ENCODE peak calls at places on chromosomes 16 and 17, in five cellular contexts. P is psoas muscle; E is amygdala; J is CD8-positive, alpha-beta T cell; N is SHP77. S is an unnamed sample.

GRCh38 chr17:82859431-82860403 is 19.9 kb upstream of the ZNF750 start:
- DNase-seq in P (peak), E (no peak), J (peak), N (no peak), S (peak)

GRCh38 chr17:50018909-50019308 is 23.9 kb upstream of the DLX3 start:
- DNase-seq in P (no peak), E (no peak), J (no peak), N (no peak), S (no peak)

GRCh38 chr16:15399317-15399716 is 3.8 kb downstream of the MPV17L start:
- DNase-seq in P (no peak), E (no peak), J (no peak), N (no peak), S (no peak)

GRCh38 chr16:1863681-1864460 is 8.1 kb downstream of the MEIOB start:
- DNase-seq in P (no peak), E (no peak), J (no peak), N (no peak), S (no peak)

GRCh38 chr17:78110363-78111011 is 18.1 kb downstream of the TMC6 start:
- DNase-seq in P (peak), E (no peak), J (no peak), N (no peak), S (peak)

GRCh38 chr16:15754821-15755534 is 101.8 kb downstream of the MYH11 start:
- DNase-seq in P (no peak), E (no peak), J (no peak), N (no peak), S (no peak)

GRCh38 chr16:79564594-79565210 is 35.8 kb downstream of the MAF start:
- DNase-seq in P (no peak), E (no peak), J (no peak), N (no peak), S (no peak)

GRCh38 chr16:88770459-88771293 is 14.3 kb downstream of the PIEZO1 start:
- DNase-seq in P (peak), E (no peak), J (peak), N (peak), S (no peak)

GRCh38 chr17:68302066-68302564 is 10.8 kb downstream of the ARSG start:
- DNase-seq in P (no peak), E (no peak), J (no peak), N (peak), S (no peak)

GRCh38 chr17:81536299-81537290 is 8.4 kb downstream of the FSCN2 start:
- DNase-seq in P (no peak), E (no peak), J (no peak), N (no peak), S (no peak)

GRCh38 chr17:64081802-64082799 is 47.8 kb downstream of the ERN1 start:
- DNase-seq in P (no peak), E (no peak), J (no peak), N (peak), S (no peak)

GRCh38 chr17:45948881-45949624 is 50.0 kb upstream of the STH start:
- DNase-seq in P (peak), E (peak), J (peak), N (peak), S (peak)

GRCh38 chr17:57747221-57748017 is 2.3 kb upstream of the CCDC182 start:
- DNase-seq in P (no peak), E (no peak), J (peak), N (peak), S (no peak)

GRCh38 chr17:8375738-8376259 is 705 bp downstream of the KRABD2 start:
- DNase-seq in P (no peak), E (peak), J (no peak), N (peak), S (no peak)

GRCh38 chr16:86448306-86448705 is 62.0 kb upstream of the FOXF1 start:
- DNase-seq in P (no peak), E (no peak), J (no peak), N (no peak), S (no peak)

GRCh38 chr17:3512512-3513171 is 36.8 kb downstream of the ASPA start:
- DNase-seq in P (peak), E (peak), J (no peak), N (peak), S (peak)

GRCh38 chr17:57645950-57646686 is 99.0 kb downstream of the CCDC182 start:
- DNase-seq in P (no peak), E (no peak), J (no peak), N (no peak), S (no peak)

GRCh38 chr16:89114159-89114981 is 20.7 kb downstream of the ACSF3 start:
- DNase-seq in P (peak), E (no peak), J (no peak), N (no peak), S (peak)

GRCh38 chr16:67396159-67396774 is 3.0 kb upstream of the TPPP3 start:
- DNase-seq in P (peak), E (peak), J (no peak), N (peak), S (peak)

GRCh38 chr17:80115159-80115558 is 13.8 kb downstream of the GAA start:
- DNase-seq in P (no peak), E (no peak), J (no peak), N (no peak), S (no peak)

GRCh38 chr17:49995055-49995738 is at the start of gene DLX3:
- DNase-seq in P (peak), E (no peak), J (peak), N (peak), S (peak)

S was measured in posterior vena cava.